ENCODE peak calls at places on chromosomes 6 and 20, in seven cellular contexts. Y is GM23338, N is left lung, R is heart left ventricle, S is heart right ventricle, E is Panc1, I is upper lobe of left lung. T is an unnamed sample.

GRCh38 chr6:106773956-106774629 is 144.7 kb downstream of the QRSL1 start:
- ATAC-seq in N (no peak), I (no peak), Y (no peak), R (no peak), E (no peak), S (no peak), T (no peak)

GRCh38 chr6:94026575-94026974 is 607.2 kb upstream of the EPHA7 start:
- ATAC-seq in E (no peak), Y (no peak), S (no peak), I (no peak), R (no peak), N (no peak), T (no peak)

GRCh38 chr6:139520321-139520768 is 145.9 kb upstream of the CITED2 start:
- ATAC-seq in I (no peak), S (no peak), N (no peak), Y (no peak), R (no peak), E (no peak), T (no peak)

GRCh38 chr20:59733326-59733725 is 129.0 kb downstream of the PHACTR3 start:
- ATAC-seq in E (no peak), Y (no peak), N (no peak), I (no peak), S (no peak), R (no peak), T (no peak)

GRCh38 chr6:139308284-139308916 is 16.6 kb upstream of the TXLNB start:
- ATAC-seq in N (peak; percentile 58), I (peak; percentile 73), E (no peak), S (peak; percentile 42), R (no peak), Y (no peak), T (no peak)

GRCh38 chr6:3239110-3239830 is 11.8 kb upstream of the TUBB2B start:
- ATAC-seq in R (no peak), N (no peak), I (no peak), S (no peak), Y (peak; percentile 93), E (peak; percentile 94), T (no peak)

GRCh38 chr20:1734269-1734858 is 76.8 kb upstream of the SIRPG start:
- ATAC-seq in Y (no peak), I (peak; percentile 62), N (no peak), S (no peak), E (peak; percentile 60), R (peak; percentile 49), T (no peak)

GRCh38 chr6:153616506-153616905 is 422.5 kb upstream of the OPRM1 start:
- ATAC-seq in Y (peak; percentile 94), S (no peak), I (no peak), N (no peak), E (no peak), R (no peak), T (no peak)

GRCh38 chr6:168201383-168201782 is 118.2 kb downstream of the DACT2 start:
- ATAC-seq in Y (peak; percentile 94), S (no peak), E (peak; percentile 64), R (no peak), N (no peak), I (no peak), T (no peak)

DNA sequence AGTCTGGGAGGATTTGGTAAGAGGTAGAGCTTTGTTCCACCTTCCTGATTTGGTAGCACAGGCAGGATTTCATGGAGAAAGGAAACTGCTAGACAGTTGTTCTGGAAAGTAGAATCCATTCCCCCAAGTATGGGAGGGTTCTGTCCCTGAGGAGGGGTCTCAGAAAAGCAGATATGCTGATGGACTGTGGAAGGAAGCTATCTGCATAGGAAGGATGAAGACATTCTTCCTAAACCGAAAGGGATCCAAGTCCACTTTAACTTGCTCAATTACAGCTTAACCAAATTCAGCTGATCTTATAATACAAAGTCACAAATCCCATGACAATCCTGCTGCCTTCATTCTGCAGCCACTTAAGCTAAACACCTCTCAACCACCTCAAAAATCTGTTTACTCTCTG is 2.6 kb downstream of the MAN1A1 start:
- ATAC-seq in R (no peak), Y (no peak), N (no peak), E (no peak), S (no peak), I (no peak), T (no peak)
- H3K4me3 ChIP-seq in R (peak overlapping the region; percentile 11), Y (peak overlapping the region; percentile 84), N (peak overlapping the region; percentile 90), E (peak overlapping the region; percentile 56), S (peak overlapping the region; percentile 97), I (peak overlapping the region; percentile 85), T (peak overlapping the region; percentile 96)

GRCh38 chr6:4910060-4910746 is 93.6 kb downstream of the RPP40 start:
- ATAC-seq in N (peak; percentile 84), S (no peak), E (no peak), Y (no peak), R (no peak), I (no peak), T (no peak)

GRCh38 chr6:4913705-4914411 is 90.0 kb downstream of the RPP40 start:
- ATAC-seq in I (no peak), S (no peak), Y (no peak), N (no peak), R (peak; percentile 15), E (no peak), T (no peak)

GRCh38 chr6:4916954-4917561 is 86.8 kb downstream of the RPP40 start:
- ATAC-seq in Y (no peak), E (no peak), N (no peak), I (no peak), S (no peak), R (no peak), T (no peak)

GRCh38 chr6:4912559-4912958 is 91.3 kb downstream of the RPP40 start:
- ATAC-seq in N (no peak), R (no peak), S (no peak), Y (peak; percentile 60), E (no peak), I (no peak), T (no peak)

GRCh38 chr6:4914412-4915159 is 89.3 kb downstream of the RPP40 start:
- ATAC-seq in Y (no peak), R (no peak), N (no peak), S (no peak), E (no peak), I (no peak), T (no peak)
- H3K4me3 ChIP-seq in Y (no peak overlapping the region), R (no peak overlapping the region), N (no peak overlapping the region), S (no peak overlapping the region), E (no peak overlapping the region), I (no peak overlapping the region), T (no peak overlapping the region)

GRCh38 chr6:35078896-35079295 is 62.2 kb downstream of the TCP11 start:
- ATAC-seq in N (no peak), Y (no peak), R (no peak), E (no peak), S (no peak), I (no peak), T (no peak)
- H3K4me3 ChIP-seq in N (no peak overlapping the region), Y (no peak overlapping the region), R (no peak overlapping the region), E (no peak overlapping the region), S (no peak overlapping the region), I (no peak overlapping the region), T (no peak overlapping the region)

GRCh38 chr20:46690219-46691111 is 1.2 kb upstream of the TP53RK start:
- ATAC-seq in R (no peak), S (no peak), Y (no peak), E (no peak), N (no peak), I (no peak), T (no peak)
- H3K4me3 ChIP-seq in R (no peak overlapping the region), S (peak overlapping the region; percentile 65), Y (peak overlapping the region; percentile 49), E (peak overlapping the region; percentile 49), N (peak overlapping the region; percentile 78), I (peak overlapping the region; percentile 73), T (peak overlapping the region; percentile 45)

DNA sequence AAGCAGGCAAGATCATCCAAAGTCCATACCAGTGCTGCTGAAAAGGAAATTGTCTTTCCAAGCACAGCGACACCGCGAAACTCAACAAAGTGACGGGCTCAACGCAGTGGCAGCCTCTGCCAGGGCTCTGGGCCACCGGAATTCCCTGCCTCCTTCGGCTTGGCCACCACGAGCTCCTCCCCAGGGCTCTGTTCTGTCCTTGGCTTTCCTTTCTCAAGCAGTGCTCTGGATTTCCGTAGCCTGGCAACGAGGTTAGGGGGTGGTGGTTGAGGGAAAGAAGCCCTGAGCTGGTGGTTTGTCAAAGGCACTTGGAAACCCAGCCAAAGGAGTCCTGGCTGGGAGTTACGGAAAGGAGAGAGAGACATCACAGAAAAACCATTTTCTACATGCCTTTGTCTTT is 31.2 kb downstream of the PRR18 start:
- ATAC-seq in E (no peak), N (peak; percentile 30), R (no peak), S (no peak), I (no peak), Y (peak; percentile 40), T (no peak)
- H3K4me3 ChIP-seq in E (no peak overlapping the region), N (no peak overlapping the region), R (no peak overlapping the region), S (no peak overlapping the region), I (no peak overlapping the region), Y (no peak overlapping the region), T (no peak overlapping the region)

GRCh38 chr6:37083243-37084138 is 78.0 kb downstream of the FGD2 start:
- ATAC-seq in Y (peak; percentile 63), N (peak; percentile 93), S (peak; percentile 88), R (peak; percentile 97), E (peak; percentile 65), I (peak; percentile 93), T (peak; percentile 83)
- H3K4me3 ChIP-seq in Y (no peak overlapping the region), N (no peak overlapping the region), S (no peak overlapping the region), R (no peak overlapping the region), E (no peak overlapping the region), I (no peak overlapping the region), T (no peak overlapping the region)

GRCh38 chr20:50191065-50191565 is 485 bp downstream of the CEBPB start:
- ATAC-seq in S (no peak), N (peak; percentile 7), R (peak; percentile 20), Y (no peak), I (peak; percentile 26), E (peak; percentile 59), T (peak; percentile 22)
- H3K4me3 ChIP-seq in S (peak overlapping the region; percentile 90), N (peak overlapping the region; percentile 75), R (peak overlapping the region; percentile 88), Y (peak overlapping the region; percentile 90), I (peak overlapping the region; percentile 71), E (peak overlapping the region; percentile 97), T (peak overlapping the region; percentile 97)